ENCODE peak calls at places on chromosome 12, in six cellular contexts. One of them, this sample, is unnamed.

GRCh38 chr12:20798561-20798960 is 11.9 kb upstream of the SLCO1B3 start:
- DNase-seq in CD8-positive, alpha-beta memory T cell: no peak
- DNase-seq in neural progenitor cell: peak; percentile 56
- DNase-seq in HAP-1: no peak
- DNase-seq in IMR-90: no peak
- DNase-seq in transverse colon: no peak
- DNase-seq in this sample: no peak

GRCh38 chr12:86600664-86601231 is 344.6 kb upstream of the MGAT4C start:
- DNase-seq in neural progenitor cell: no peak
- DNase-seq in HAP-1: no peak
- DNase-seq in CD8-positive, alpha-beta memory T cell: no peak
- DNase-seq in IMR-90: no peak
- DNase-seq in transverse colon: no peak
- DNase-seq in this sample: no peak

GRCh38 chr12:55074771-55075170 is 51.4 kb upstream of the OR9K2 start:
- DNase-seq in CD8-positive, alpha-beta memory T cell: no peak
- DNase-seq in transverse colon: no peak
- DNase-seq in HAP-1: peak; percentile 32
- DNase-seq in IMR-90: no peak
- DNase-seq in neural progenitor cell: no peak
- DNase-seq in this sample: no peak

GRCh38 chr12:43285248-43285647 is 266.8 kb downstream of the ADAMTS20 start:
- DNase-seq in transverse colon: no peak
- DNase-seq in CD8-positive, alpha-beta memory T cell: no peak
- DNase-seq in IMR-90: peak; percentile 98
- DNase-seq in neural progenitor cell: no peak
- DNase-seq in HAP-1: no peak
- DNase-seq in this sample: no peak

GRCh38 chr12:98578821-98579220 is 14.7 kb upstream of the SLC25A3 start:
- DNase-seq in transverse colon: peak; percentile 21
- DNase-seq in neural progenitor cell: no peak
- DNase-seq in HAP-1: no peak
- DNase-seq in IMR-90: peak; percentile 22
- DNase-seq in CD8-positive, alpha-beta memory T cell: no peak
- DNase-seq in this sample: no peak

GRCh38 chr12:54993181-54993835 is 8.7 kb upstream of the TESPA1 start:
- DNase-seq in HAP-1: peak; percentile 66
- DNase-seq in CD8-positive, alpha-beta memory T cell: peak; percentile 49
- DNase-seq in IMR-90: peak; percentile 60
- DNase-seq in neural progenitor cell: peak; percentile 80
- DNase-seq in transverse colon: peak; percentile 36
- DNase-seq in this sample: peak; percentile 33

GRCh38 chr12:31431721-31432120 is 105.8 kb upstream of the SINHCAF start:
- DNase-seq in HAP-1: no peak
- DNase-seq in neural progenitor cell: no peak
- DNase-seq in IMR-90: peak; percentile 71
- DNase-seq in transverse colon: no peak
- DNase-seq in CD8-positive, alpha-beta memory T cell: no peak
- DNase-seq in this sample: no peak

GRCh38 chr12:109836916-109837315 is 3.7 kb upstream of the TRPV4 start:
- DNase-seq in IMR-90: peak; percentile 25
- DNase-seq in transverse colon: no peak
- DNase-seq in CD8-positive, alpha-beta memory T cell: no peak
- DNase-seq in neural progenitor cell: no peak
- DNase-seq in HAP-1: no peak
- DNase-seq in this sample: no peak

GRCh38 chr12:92629349-92630065 is 73.3 kb upstream of the PLEKHG7 start:
- DNase-seq in HAP-1: no peak
- DNase-seq in IMR-90: peak; percentile 58
- DNase-seq in CD8-positive, alpha-beta memory T cell: no peak
- DNase-seq in neural progenitor cell: no peak
- DNase-seq in transverse colon: no peak
- DNase-seq in this sample: no peak

GRCh38 chr12:127550271-127550670 is 716.7 kb upstream of the TMEM132C start:
- DNase-seq in neural progenitor cell: no peak
- DNase-seq in CD8-positive, alpha-beta memory T cell: no peak
- DNase-seq in IMR-90: peak; percentile 55
- DNase-seq in HAP-1: no peak
- DNase-seq in transverse colon: no peak
- DNase-seq in this sample: no peak

GRCh38 chr12:52006726-52007157 is at the start of gene TAMALIN:
- DNase-seq in transverse colon: peak; percentile 79
- DNase-seq in IMR-90: peak; percentile 53
- DNase-seq in HAP-1: peak; percentile 27
- DNase-seq in neural progenitor cell: peak; percentile 69
- DNase-seq in CD8-positive, alpha-beta memory T cell: peak; percentile 81
- DNase-seq in this sample: peak; percentile 83

GRCh38 chr12:31589896-31590729 is 823 bp downstream of the DENND5B start:
- DNase-seq in CD8-positive, alpha-beta memory T cell: no peak
- DNase-seq in transverse colon: peak; percentile 79
- DNase-seq in HAP-1: peak; percentile 20
- DNase-seq in IMR-90: peak; percentile 58
- DNase-seq in neural progenitor cell: peak; percentile 84
- DNase-seq in this sample: no peak

GRCh38 chr12:114936148-114937099 is 252.4 kb upstream of the TBX3 start:
- DNase-seq in neural progenitor cell: no peak
- DNase-seq in HAP-1: no peak
- DNase-seq in transverse colon: no peak
- DNase-seq in IMR-90: peak; percentile 85
- DNase-seq in CD8-positive, alpha-beta memory T cell: no peak
- DNase-seq in this sample: no peak

GRCh38 chr12:82124711-82125110 is 233.5 kb downstream of the CCDC59 start:
- DNase-seq in transverse colon: no peak
- DNase-seq in HAP-1: peak; percentile 28
- DNase-seq in neural progenitor cell: no peak
- DNase-seq in CD8-positive, alpha-beta memory T cell: no peak
- DNase-seq in IMR-90: no peak
- DNase-seq in this sample: no peak

GRCh38 chr12:2384533-2385328 is 331.9 kb downstream of the CACNA1C start:
- DNase-seq in IMR-90: peak; percentile 87
- DNase-seq in CD8-positive, alpha-beta memory T cell: no peak
- DNase-seq in HAP-1: no peak
- DNase-seq in neural progenitor cell: no peak
- DNase-seq in transverse colon: no peak
- DNase-seq in this sample: no peak

GRCh38 chr12:75708829-75709228 is 197.4 kb upstream of the KRR1 start:
- DNase-seq in neural progenitor cell: no peak
- DNase-seq in HAP-1: no peak
- DNase-seq in transverse colon: no peak
- DNase-seq in IMR-90: no peak
- DNase-seq in CD8-positive, alpha-beta memory T cell: no peak
- DNase-seq in this sample: no peak

GRCh38 chr12:111605931-111606625 is 7.0 kb upstream of the ATXN2 start:
- DNase-seq in HAP-1: no peak
- DNase-seq in CD8-positive, alpha-beta memory T cell: no peak
- DNase-seq in neural progenitor cell: no peak
- DNase-seq in transverse colon: no peak
- DNase-seq in IMR-90: no peak
- DNase-seq in this sample: no peak

GRCh38 chr12:19912996-19913395 is 455.3 kb upstream of the PDE3A start:
- DNase-seq in IMR-90: no peak
- DNase-seq in transverse colon: peak; percentile 58
- DNase-seq in neural progenitor cell: peak; percentile 8
- DNase-seq in CD8-positive, alpha-beta memory T cell: no peak
- DNase-seq in HAP-1: no peak
- DNase-seq in this sample: no peak

GRCh38 chr12:83850531-83850930 is 1062.1 kb downstream of the SLC6A15 start:
- DNase-seq in HAP-1: no peak
- DNase-seq in IMR-90: no peak
- DNase-seq in CD8-positive, alpha-beta memory T cell: no peak
- DNase-seq in transverse colon: no peak
- DNase-seq in neural progenitor cell: no peak
- DNase-seq in this sample: no peak

GRCh38 chr12:67705394-67706370 is 57.1 kb downstream of the DYRK2 start:
- DNase-seq in neural progenitor cell: no peak
- DNase-seq in transverse colon: no peak
- DNase-seq in CD8-positive, alpha-beta memory T cell: no peak
- DNase-seq in HAP-1: no peak
- DNase-seq in IMR-90: peak; percentile 82
- DNase-seq in this sample: no peak

GRCh38 chr12:104370989-104371870 is 67.7 kb downstream of the EID3 start:
- DNase-seq in transverse colon: no peak
- DNase-seq in HAP-1: peak; percentile 32
- DNase-seq in CD8-positive, alpha-beta memory T cell: no peak
- DNase-seq in neural progenitor cell: peak; percentile 46
- DNase-seq in IMR-90: peak; percentile 57
- DNase-seq in this sample: no peak

GRCh38 chr12:62032838-62033237 is 227.4 kb upstream of the USP15 start:
- DNase-seq in transverse colon: no peak
- DNase-seq in HAP-1: no peak
- DNase-seq in neural progenitor cell: no peak
- DNase-seq in CD8-positive, alpha-beta memory T cell: no peak
- DNase-seq in IMR-90: no peak
- DNase-seq in this sample: no peak

GRCh38 chr12:57753938-57754337 is 965 bp upstream of the MARCHF9 start:
- DNase-seq in CD8-positive, alpha-beta memory T cell: no peak
- DNase-seq in IMR-90: no peak
- DNase-seq in HAP-1: no peak
- DNase-seq in transverse colon: no peak
- DNase-seq in neural progenitor cell: no peak
- DNase-seq in this sample: no peak
- H3K4me3 ChIP-seq in CD8-positive, alpha-beta memory T cell: peak overlapping the region; percentile 65
- H3K4me3 ChIP-seq in IMR-90: no peak overlapping the region
- H3K4me3 ChIP-seq in HAP-1: no peak overlapping the region
- H3K4me3 ChIP-seq in transverse colon: no peak overlapping the region
- H3K4me3 ChIP-seq in neural progenitor cell: peak overlapping the region; percentile 66
- H3K4me3 ChIP-seq in this sample: no peak overlapping the region

DNA sequence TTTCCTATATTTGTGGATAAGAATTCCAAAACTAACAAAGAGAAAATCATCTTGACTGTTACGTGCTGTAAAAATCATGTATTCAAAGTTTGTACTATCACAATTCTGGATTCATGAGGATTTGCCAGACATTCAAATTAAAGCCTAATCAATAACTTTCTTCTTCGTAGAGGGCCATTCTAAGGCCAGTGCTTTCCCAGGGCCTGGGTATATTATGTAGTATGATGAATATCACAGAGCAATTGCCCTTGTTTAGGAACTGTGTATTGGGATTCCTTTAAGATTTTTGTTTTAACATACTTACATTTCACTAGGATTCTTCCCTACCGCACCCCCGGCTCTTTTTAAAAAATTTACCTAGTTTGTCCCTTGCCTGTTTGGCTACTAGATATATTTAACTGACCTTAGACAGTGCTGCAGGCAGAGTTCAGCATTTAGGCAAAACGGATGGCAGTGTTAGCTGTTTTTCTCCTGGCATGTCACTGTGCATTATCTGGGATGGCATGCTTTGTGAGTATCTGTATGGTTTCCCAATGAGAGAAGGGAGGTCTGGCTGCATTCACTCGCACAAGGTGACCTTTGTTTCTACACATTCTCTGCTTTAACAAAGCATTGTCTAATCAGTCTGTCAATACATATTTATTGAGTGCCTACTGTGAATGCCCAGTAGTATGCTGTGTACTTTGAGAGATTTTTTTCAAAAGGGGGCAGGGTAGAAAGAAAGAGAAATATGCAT is 63.2 kb downstream of the ERC1 start:
- DNase-seq in neural progenitor cell: peak; percentile 44
- DNase-seq in transverse colon: no peak
- DNase-seq in HAP-1: peak; percentile 90
- DNase-seq in CD8-positive, alpha-beta memory T cell: no peak
- DNase-seq in IMR-90: no peak
- DNase-seq in this sample: no peak
- H3K4me3 ChIP-seq in neural progenitor cell: no peak overlapping the region
- H3K4me3 ChIP-seq in transverse colon: no peak overlapping the region
- H3K4me3 ChIP-seq in HAP-1: no peak overlapping the region
- H3K4me3 ChIP-seq in CD8-positive, alpha-beta memory T cell: no peak overlapping the region
- H3K4me3 ChIP-seq in IMR-90: no peak overlapping the region
- H3K4me3 ChIP-seq in this sample: no peak overlapping the region

GRCh38 chr12:8661016-8661415 is 1.6 kb downstream of the MFAP5 start:
- DNase-seq in CD8-positive, alpha-beta memory T cell: no peak
- DNase-seq in neural progenitor cell: no peak
- DNase-seq in transverse colon: no peak
- DNase-seq in IMR-90: no peak
- DNase-seq in HAP-1: no peak
- DNase-seq in this sample: no peak

GRCh38 chr12:8664228-8664963 is 1.8 kb upstream of the MFAP5 start:
- DNase-seq in IMR-90: no peak
- DNase-seq in neural progenitor cell: no peak
- DNase-seq in HAP-1: no peak
- DNase-seq in transverse colon: peak; percentile 11
- DNase-seq in CD8-positive, alpha-beta memory T cell: no peak
- DNase-seq in this sample: no peak

GRCh38 chr12:8662592-8662991 is at the start of gene MFAP5:
- DNase-seq in transverse colon: no peak
- DNase-seq in HAP-1: no peak
- DNase-seq in IMR-90: peak; percentile 25
- DNase-seq in CD8-positive, alpha-beta memory T cell: no peak
- DNase-seq in neural progenitor cell: peak; percentile 31
- DNase-seq in this sample: no peak

GRCh38 chr12:8658361-8658760 is 4.3 kb downstream of the MFAP5 start:
- DNase-seq in HAP-1: no peak
- DNase-seq in transverse colon: no peak
- DNase-seq in CD8-positive, alpha-beta memory T cell: no peak
- DNase-seq in neural progenitor cell: peak; percentile 34
- DNase-seq in IMR-90: peak; percentile 50
- DNase-seq in this sample: no peak

DNA sequence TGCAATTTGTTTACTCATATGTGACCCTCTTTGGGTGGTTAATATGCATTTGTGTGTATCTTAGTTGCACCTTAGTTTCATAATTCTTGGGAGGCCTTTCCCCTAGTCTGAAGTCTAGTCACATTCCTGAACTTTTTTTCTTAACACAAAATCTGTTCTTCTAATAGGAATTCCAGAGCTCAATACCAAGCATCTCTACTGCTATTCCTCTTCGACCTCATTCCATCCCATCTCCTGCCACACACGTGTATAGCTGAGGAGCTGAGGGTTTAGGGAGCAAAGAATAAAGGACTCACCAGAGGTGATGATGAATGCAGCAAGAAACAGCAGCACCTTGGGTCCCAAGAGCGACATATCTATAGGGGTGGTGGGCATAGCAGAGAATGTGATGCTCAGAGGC is 875 bp downstream of the MFAP5 start:
- DNase-seq in CD8-positive, alpha-beta memory T cell: no peak
- DNase-seq in IMR-90: no peak
- DNase-seq in transverse colon: no peak
- DNase-seq in neural progenitor cell: no peak
- DNase-seq in HAP-1: no peak
- DNase-seq in this sample: no peak
- H3K4me3 ChIP-seq in CD8-positive, alpha-beta memory T cell: no peak overlapping the region
- H3K4me3 ChIP-seq in IMR-90: no peak overlapping the region
- H3K4me3 ChIP-seq in transverse colon: no peak overlapping the region
- H3K4me3 ChIP-seq in neural progenitor cell: no peak overlapping the region
- H3K4me3 ChIP-seq in HAP-1: no peak overlapping the region
- H3K4me3 ChIP-seq in this sample: no peak overlapping the region

DNA sequence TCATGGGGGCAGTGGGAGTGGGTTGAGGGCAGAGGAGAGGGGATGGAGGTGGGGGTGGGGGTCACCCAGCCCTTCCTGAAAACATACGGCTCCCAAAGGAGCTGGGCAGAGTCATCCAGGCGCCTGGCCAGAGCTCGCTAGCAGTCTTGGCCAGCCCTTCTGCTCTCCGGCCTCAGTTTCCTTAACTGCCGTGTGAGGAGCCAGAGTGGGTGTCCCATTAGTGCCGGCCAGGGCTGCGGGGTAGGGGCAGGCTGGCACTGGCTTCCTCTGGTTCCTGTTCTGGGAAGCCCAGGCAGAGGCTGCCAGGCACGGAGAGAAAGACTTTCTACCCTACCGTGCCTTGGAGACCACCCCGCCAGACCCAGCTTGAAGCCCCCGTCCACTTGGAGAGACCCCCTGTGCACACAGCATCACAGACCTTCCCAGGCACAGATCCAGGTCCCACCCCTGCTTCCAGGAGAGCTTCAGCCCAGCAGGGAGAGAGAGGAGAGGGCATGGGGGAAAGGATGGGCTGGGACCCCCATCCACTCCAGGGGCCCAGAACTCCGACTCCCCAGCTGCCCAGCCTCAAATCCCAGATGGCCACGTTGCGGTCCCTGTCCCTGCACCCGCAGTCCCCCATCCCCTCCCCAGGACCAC is 93.3 kb downstream of the RFLNA start:
- DNase-seq in HAP-1: no peak
- DNase-seq in neural progenitor cell: no peak
- DNase-seq in CD8-positive, alpha-beta memory T cell: no peak
- DNase-seq in IMR-90: no peak
- DNase-seq in transverse colon: no peak
- DNase-seq in this sample: no peak
- H3K4me3 ChIP-seq in HAP-1: no peak overlapping the region
- H3K4me3 ChIP-seq in neural progenitor cell: peak overlapping the region; percentile 48
- H3K4me3 ChIP-seq in CD8-positive, alpha-beta memory T cell: no peak overlapping the region
- H3K4me3 ChIP-seq in IMR-90: peak overlapping the region; percentile 97
- H3K4me3 ChIP-seq in transverse colon: peak overlapping the region; percentile 25
- H3K4me3 ChIP-seq in this sample: no peak overlapping the region

This sample was measured in effector memory CD4-positive, alpha-beta T cell.